ENCODE peak calls at places on chromosome 5, in seven cellular contexts. One of them, this sample, is unnamed.

GRCh38 chr5:142644127-142644526 is 41.8 kb downstream of the FGF1 start:
- DNase-seq in T-helper 9 cell: no peak
- DNase-seq in HT1080: peak
- DNase-seq in GM12892: no peak
- DNase-seq in AG04450: no peak
- DNase-seq in stimulated activated CD8-positive, alpha-beta memory T cell treated with anti-CD3 and anti-CD28 coated beads, Interleukin-2, amount 100 ng/mL, for 1 hour: no peak
- DNase-seq in mucosa of descending colon: no peak
- DNase-seq in this sample: no peak

GRCh38 chr5:111313017-111313724 is 89.0 kb downstream of the CAMK4 start:
- DNase-seq in stimulated activated CD8-positive, alpha-beta memory T cell treated with anti-CD3 and anti-CD28 coated beads, Interleukin-2, amount 100 ng/mL, for 1 hour: no peak
- DNase-seq in T-helper 9 cell: no peak
- DNase-seq in AG04450: no peak
- DNase-seq in mucosa of descending colon: no peak
- DNase-seq in HT1080: peak
- DNase-seq in GM12892: no peak
- DNase-seq in this sample: no peak

GRCh38 chr5:99104538-99105132 is 175.8 kb upstream of the CHD1 start:
- DNase-seq in GM12892: no peak
- DNase-seq in T-helper 9 cell: no peak
- DNase-seq in HT1080: peak
- DNase-seq in stimulated activated CD8-positive, alpha-beta memory T cell treated with anti-CD3 and anti-CD28 coated beads, Interleukin-2, amount 100 ng/mL, for 1 hour: no peak
- DNase-seq in AG04450: peak
- DNase-seq in mucosa of descending colon: peak
- DNase-seq in this sample: no peak

GRCh38 chr5:1324301-1324700 is 20.6 kb downstream of the CLPTM1L start:
- DNase-seq in HT1080: no peak
- DNase-seq in AG04450: no peak
- DNase-seq in T-helper 9 cell: no peak
- DNase-seq in mucosa of descending colon: no peak
- DNase-seq in GM12892: peak
- DNase-seq in stimulated activated CD8-positive, alpha-beta memory T cell treated with anti-CD3 and anti-CD28 coated beads, Interleukin-2, amount 100 ng/mL, for 1 hour: no peak
- DNase-seq in this sample: no peak

GRCh38 chr5:39783756-39784421 is 359.1 kb upstream of the DAB2 start:
- DNase-seq in stimulated activated CD8-positive, alpha-beta memory T cell treated with anti-CD3 and anti-CD28 coated beads, Interleukin-2, amount 100 ng/mL, for 1 hour: no peak
- DNase-seq in mucosa of descending colon: no peak
- DNase-seq in T-helper 9 cell: no peak
- DNase-seq in AG04450: no peak
- DNase-seq in GM12892: no peak
- DNase-seq in HT1080: peak
- DNase-seq in this sample: no peak

GRCh38 chr5:71938886-71939285 is 168.4 kb upstream of the MAP1B start:
- DNase-seq in HT1080: peak
- DNase-seq in mucosa of descending colon: peak
- DNase-seq in AG04450: no peak
- DNase-seq in stimulated activated CD8-positive, alpha-beta memory T cell treated with anti-CD3 and anti-CD28 coated beads, Interleukin-2, amount 100 ng/mL, for 1 hour: no peak
- DNase-seq in T-helper 9 cell: no peak
- DNase-seq in GM12892: no peak
- DNase-seq in this sample: no peak

GRCh38 chr5:1152771-1153282 is 41.0 kb upstream of the SLC12A7 start:
- DNase-seq in HT1080: no peak
- DNase-seq in GM12892: no peak
- DNase-seq in T-helper 9 cell: no peak
- DNase-seq in AG04450: no peak
- DNase-seq in mucosa of descending colon: no peak
- DNase-seq in stimulated activated CD8-positive, alpha-beta memory T cell treated with anti-CD3 and anti-CD28 coated beads, Interleukin-2, amount 100 ng/mL, for 1 hour: no peak
- DNase-seq in this sample: no peak

GRCh38 chr5:165805756-165806155 is 2300.3 kb downstream of the MAT2B start:
- DNase-seq in GM12892: no peak
- DNase-seq in HT1080: peak
- DNase-seq in stimulated activated CD8-positive, alpha-beta memory T cell treated with anti-CD3 and anti-CD28 coated beads, Interleukin-2, amount 100 ng/mL, for 1 hour: no peak
- DNase-seq in AG04450: no peak
- DNase-seq in T-helper 9 cell: no peak
- DNase-seq in mucosa of descending colon: peak
- DNase-seq in this sample: no peak

GRCh38 chr5:178424141-178424855 is 165.9 kb downstream of the COL23A1 start:
- DNase-seq in GM12892: no peak
- DNase-seq in HT1080: no peak
- DNase-seq in mucosa of descending colon: no peak
- DNase-seq in T-helper 9 cell: no peak
- DNase-seq in stimulated activated CD8-positive, alpha-beta memory T cell treated with anti-CD3 and anti-CD28 coated beads, Interleukin-2, amount 100 ng/mL, for 1 hour: no peak
- DNase-seq in AG04450: no peak
- DNase-seq in this sample: no peak